ENCODE peak calls at places on chromosomes 1 and 21, in six cellular contexts. One of them, this sample, is unnamed.

GRCh38 chr1:205423248-205423647 is 1.4 kb upstream of the LEMD1 start:
- DNase-seq in retinal pigment epithelial cell: no peak
- DNase-seq in lung: no peak
- DNase-seq in vagina: no peak
- DNase-seq in adrenal gland: no peak
- DNase-seq in psoas muscle: no peak
- DNase-seq in this sample: no peak

GRCh38 chr1:228921473-228921872 is 186.2 kb downstream of the RHOU start:
- DNase-seq in vagina: no peak
- DNase-seq in psoas muscle: no peak
- DNase-seq in adrenal gland: no peak
- DNase-seq in lung: peak
- DNase-seq in retinal pigment epithelial cell: no peak
- DNase-seq in this sample: no peak

GRCh38 chr1:235357485-235358378 is 9.5 kb upstream of the TBCE start:
- DNase-seq in retinal pigment epithelial cell: no peak
- DNase-seq in lung: no peak
- DNase-seq in adrenal gland: no peak
- DNase-seq in psoas muscle: no peak
- DNase-seq in vagina: no peak
- DNase-seq in this sample: no peak

GRCh38 chr1:66533804-66534745 is at the start of gene SGIP1:
- DNase-seq in lung: no peak
- DNase-seq in adrenal gland: no peak
- DNase-seq in retinal pigment epithelial cell: no peak
- DNase-seq in psoas muscle: peak
- DNase-seq in vagina: no peak
- DNase-seq in this sample: peak

GRCh38 chr1:8463144-8463927 is 145.4 kb downstream of the SLC45A1 start:
- DNase-seq in vagina: no peak
- DNase-seq in adrenal gland: peak
- DNase-seq in psoas muscle: no peak
- DNase-seq in retinal pigment epithelial cell: peak
- DNase-seq in lung: no peak
- DNase-seq in this sample: peak

GRCh38 chr1:228940931-228941330 is 205.7 kb downstream of the RHOU start:
- DNase-seq in adrenal gland: no peak
- DNase-seq in retinal pigment epithelial cell: no peak
- DNase-seq in vagina: no peak
- DNase-seq in lung: no peak
- DNase-seq in psoas muscle: no peak
- DNase-seq in this sample: no peak

GRCh38 chr1:188281927-188282326 is 1453.2 kb downstream of the PLA2G4A start:
- DNase-seq in psoas muscle: no peak
- DNase-seq in adrenal gland: no peak
- DNase-seq in lung: no peak
- DNase-seq in vagina: no peak
- DNase-seq in retinal pigment epithelial cell: no peak
- DNase-seq in this sample: peak

GRCh38 chr1:150192012-150192411 is 42.3 kb downstream of the PLEKHO1 start:
- DNase-seq in psoas muscle: no peak
- DNase-seq in lung: no peak
- DNase-seq in vagina: no peak
- DNase-seq in adrenal gland: no peak
- DNase-seq in retinal pigment epithelial cell: peak
- DNase-seq in this sample: peak

GRCh38 chr1:163258181-163258580 is 55.5 kb upstream of the RGS5 start:
- DNase-seq in vagina: no peak
- DNase-seq in psoas muscle: no peak
- DNase-seq in lung: no peak
- DNase-seq in adrenal gland: no peak
- DNase-seq in retinal pigment epithelial cell: no peak
- DNase-seq in this sample: peak

GRCh38 chr1:209413062-209413461 is 170.5 kb upstream of the CAMK1G start:
- DNase-seq in lung: no peak
- DNase-seq in adrenal gland: no peak
- DNase-seq in vagina: no peak
- DNase-seq in retinal pigment epithelial cell: no peak
- DNase-seq in psoas muscle: no peak
- DNase-seq in this sample: no peak

GRCh38 chr1:211479624-211480023 is 12.3 kb downstream of the RD3 start:
- DNase-seq in lung: no peak
- DNase-seq in adrenal gland: peak
- DNase-seq in retinal pigment epithelial cell: no peak
- DNase-seq in vagina: peak
- DNase-seq in psoas muscle: no peak
- DNase-seq in this sample: no peak

GRCh38 chr1:111234258-111234657 is 6.7 kb downstream of the CHI3L2 start:
- DNase-seq in lung: no peak
- DNase-seq in adrenal gland: no peak
- DNase-seq in vagina: no peak
- DNase-seq in psoas muscle: no peak
- DNase-seq in retinal pigment epithelial cell: no peak
- DNase-seq in this sample: peak

GRCh38 chr1:20487236-20487590 is 1.2 kb upstream of the CAMK2N1 start:
- DNase-seq in retinal pigment epithelial cell: no peak
- DNase-seq in psoas muscle: no peak
- DNase-seq in vagina: no peak
- DNase-seq in adrenal gland: no peak
- DNase-seq in lung: no peak
- DNase-seq in this sample: no peak
- H3K4me3 ChIP-seq in retinal pigment epithelial cell: no peak
- H3K4me3 ChIP-seq in psoas muscle: peak
- H3K4me3 ChIP-seq in vagina: peak
- H3K4me3 ChIP-seq in adrenal gland: no peak
- H3K4me3 ChIP-seq in lung: no peak
- H3K4me3 ChIP-seq in this sample: peak

DNA sequence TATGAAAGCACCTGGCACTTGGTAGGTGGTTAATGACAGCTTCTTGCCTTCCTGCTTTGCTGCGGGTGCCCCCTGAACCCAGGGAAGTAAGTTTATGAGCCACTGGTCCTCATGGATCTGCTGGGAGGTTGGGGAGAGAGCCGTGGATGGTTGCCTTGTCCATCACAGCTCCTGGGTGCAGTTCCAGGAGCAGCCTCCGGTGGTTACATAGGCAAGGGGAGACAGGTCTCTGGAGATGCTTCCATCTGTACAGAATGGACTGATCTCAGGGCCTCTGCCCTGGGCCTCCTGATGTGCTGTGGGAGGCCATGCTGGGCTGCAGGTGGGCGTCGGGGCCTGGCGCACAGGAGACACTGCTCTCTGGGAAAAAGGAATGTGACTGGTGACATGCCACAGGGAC is 31.6 kb upstream of the ARHGEF10L start:
- DNase-seq in adrenal gland: no peak
- DNase-seq in lung: no peak
- DNase-seq in retinal pigment epithelial cell: no peak
- DNase-seq in vagina: no peak
- DNase-seq in psoas muscle: no peak
- DNase-seq in this sample: no peak
- TF ChIP-seq CTCF in adrenal gland: no peak
- TF ChIP-seq CTCF in lung: no peak
- TF ChIP-seq CTCF in retinal pigment epithelial cell: peak
- TF ChIP-seq CTCF in vagina: no peak
- TF ChIP-seq CTCF in psoas muscle: no peak
- TF ChIP-seq CTCF in this sample: peak

DNA sequence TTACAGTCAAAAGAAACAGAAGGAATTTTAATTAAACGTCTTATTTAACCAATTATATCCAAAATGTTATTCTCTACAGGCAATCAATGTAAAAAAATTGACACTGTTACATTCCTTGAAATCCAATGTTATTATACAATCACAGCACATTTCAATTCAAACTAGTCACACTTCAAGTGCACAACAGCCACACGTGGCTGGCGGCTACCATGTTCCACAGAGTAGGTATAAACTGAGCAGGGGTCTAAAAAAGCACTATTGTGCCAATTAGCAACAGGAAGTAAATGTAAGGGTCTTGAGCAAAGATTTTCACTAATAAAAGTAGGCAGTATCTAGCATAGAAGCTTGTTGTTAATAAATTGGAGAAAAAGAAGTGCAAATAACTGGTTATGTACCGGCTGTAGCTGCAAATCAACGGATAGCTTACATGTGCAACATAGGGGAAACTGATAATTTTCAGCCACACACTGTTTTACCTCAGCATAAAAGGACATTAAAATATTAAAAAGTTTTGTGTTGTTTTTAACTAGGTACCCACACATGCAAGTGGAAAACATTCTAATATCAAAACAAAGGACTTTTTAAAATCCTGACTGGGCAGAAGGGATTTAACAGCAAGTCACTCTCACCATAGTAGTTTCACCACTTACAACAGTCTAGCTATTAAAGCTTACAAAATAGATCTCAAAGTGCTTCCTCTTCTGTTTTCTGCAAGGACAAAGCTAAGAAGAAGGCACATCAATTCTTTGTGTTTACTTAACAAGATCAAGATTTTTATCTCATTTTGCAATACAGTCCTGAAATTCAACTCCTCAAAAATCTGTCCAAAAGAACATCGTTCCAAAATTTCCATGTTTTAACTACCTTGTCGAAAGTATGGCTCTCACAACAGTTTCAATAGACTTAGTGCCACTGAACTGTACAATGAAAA is 2.5 kb downstream of the CSDE1 start:
- DNase-seq in vagina: no peak
- DNase-seq in retinal pigment epithelial cell: no peak
- DNase-seq in psoas muscle: no peak
- DNase-seq in lung: no peak
- DNase-seq in adrenal gland: no peak
- DNase-seq in this sample: no peak
- H3K4me3 ChIP-seq in vagina: no peak
- H3K4me3 ChIP-seq in retinal pigment epithelial cell: peak
- H3K4me3 ChIP-seq in psoas muscle: peak
- H3K4me3 ChIP-seq in lung: no peak
- H3K4me3 ChIP-seq in adrenal gland: peak
- H3K4me3 ChIP-seq in this sample: peak

DNA sequence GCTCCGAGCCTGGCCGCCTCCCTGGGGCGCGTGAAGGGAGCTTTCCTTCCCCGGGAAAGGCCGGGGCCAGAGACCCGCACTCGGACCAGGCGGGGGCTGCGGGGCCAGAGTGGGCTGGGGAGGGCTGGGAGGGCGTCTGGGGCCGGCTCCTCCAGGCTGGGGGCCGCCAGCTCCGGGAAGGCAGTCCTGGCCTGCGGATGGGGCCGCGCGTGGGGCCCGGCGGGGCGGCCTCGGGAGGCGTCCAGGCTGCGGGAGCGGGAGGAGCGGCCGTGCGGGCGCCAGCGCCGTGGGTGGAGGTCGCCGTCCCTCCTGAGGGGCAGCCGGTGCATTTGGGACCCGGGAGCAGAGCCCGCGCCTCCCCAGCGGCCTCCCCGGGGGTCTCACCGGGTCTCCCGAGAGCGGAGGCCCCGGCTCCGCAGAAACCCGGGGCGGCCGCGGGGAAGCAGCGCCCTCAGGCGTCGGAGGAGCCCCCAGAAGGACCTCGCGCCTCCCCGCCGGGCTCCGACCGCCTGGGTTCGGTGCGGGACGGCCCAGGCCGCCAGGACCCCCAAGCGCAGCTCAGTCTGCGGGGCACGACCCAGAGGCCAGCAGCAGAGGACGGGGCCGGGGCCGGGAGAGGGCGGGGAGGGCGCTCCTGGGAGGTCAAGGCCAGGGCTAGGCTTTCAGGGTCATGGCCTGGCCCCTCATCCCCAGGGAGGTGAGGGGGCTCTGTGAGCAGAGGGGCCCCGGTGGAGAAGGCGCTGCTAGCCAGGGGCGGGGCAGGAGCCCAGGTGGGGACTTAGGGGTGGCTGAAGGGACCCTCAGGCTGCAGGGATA is 7.3 kb upstream of the SLX9 start:
- DNase-seq in lung: no peak
- DNase-seq in retinal pigment epithelial cell: no peak
- DNase-seq in adrenal gland: no peak
- DNase-seq in vagina: no peak
- DNase-seq in psoas muscle: peak
- DNase-seq in this sample: no peak
- TF ChIP-seq CTCF in lung: peak
- TF ChIP-seq CTCF in retinal pigment epithelial cell: peak
- TF ChIP-seq CTCF in adrenal gland: peak
- TF ChIP-seq CTCF in vagina: peak
- TF ChIP-seq CTCF in psoas muscle: peak
- TF ChIP-seq CTCF in this sample: peak

GRCh38 chr1:156913809-156914387 is 6.5 kb upstream of the LRRC71 start:
- DNase-seq in lung: no peak
- DNase-seq in adrenal gland: no peak
- DNase-seq in psoas muscle: no peak
- DNase-seq in retinal pigment epithelial cell: no peak
- DNase-seq in vagina: no peak
- DNase-seq in this sample: no peak

GRCh38 chr1:156912310-156912709 is 8.1 kb upstream of the LRRC71 start:
- DNase-seq in lung: no peak
- DNase-seq in retinal pigment epithelial cell: no peak
- DNase-seq in vagina: no peak
- DNase-seq in adrenal gland: no peak
- DNase-seq in psoas muscle: no peak
- DNase-seq in this sample: no peak

GRCh38 chr1:156914440-156914856 is 6.0 kb upstream of the LRRC71 start:
- DNase-seq in lung: no peak
- DNase-seq in psoas muscle: no peak
- DNase-seq in retinal pigment epithelial cell: no peak
- DNase-seq in adrenal gland: no peak
- DNase-seq in vagina: no peak
- DNase-seq in this sample: no peak

GRCh38 chr1:156911587-156912298 is 8.7 kb upstream of the LRRC71 start:
- DNase-seq in psoas muscle: no peak
- DNase-seq in retinal pigment epithelial cell: no peak
- DNase-seq in adrenal gland: no peak
- DNase-seq in vagina: no peak
- DNase-seq in lung: no peak
- DNase-seq in this sample: peak

GRCh38 chr1:156912861-156913808 is 7.3 kb upstream of the LRRC71 start:
- DNase-seq in vagina: no peak
- DNase-seq in lung: peak
- DNase-seq in psoas muscle: no peak
- DNase-seq in retinal pigment epithelial cell: no peak
- DNase-seq in adrenal gland: no peak
- DNase-seq in this sample: no peak
- H3K4me3 ChIP-seq in vagina: no peak
- H3K4me3 ChIP-seq in lung: no peak
- H3K4me3 ChIP-seq in psoas muscle: no peak
- H3K4me3 ChIP-seq in retinal pigment epithelial cell: no peak
- H3K4me3 ChIP-seq in adrenal gland: no peak
- H3K4me3 ChIP-seq in this sample: no peak

GRCh38 chr1:32239335-32239734 is 7.7 kb upstream of the FAM167B start:
- DNase-seq in retinal pigment epithelial cell: no peak
- DNase-seq in adrenal gland: no peak
- DNase-seq in vagina: no peak
- DNase-seq in lung: no peak
- DNase-seq in psoas muscle: no peak
- DNase-seq in this sample: no peak
- TF ChIP-seq CTCF in retinal pigment epithelial cell: no peak
- TF ChIP-seq CTCF in adrenal gland: no peak
- TF ChIP-seq CTCF in vagina: no peak
- TF ChIP-seq CTCF in lung: no peak
- TF ChIP-seq CTCF in psoas muscle: no peak
- TF ChIP-seq CTCF in this sample: no peak

GRCh38 chr1:94538243-94538827 is 3.2 kb downstream of the F3 start:
- DNase-seq in psoas muscle: no peak
- DNase-seq in retinal pigment epithelial cell: no peak
- DNase-seq in vagina: peak
- DNase-seq in adrenal gland: no peak
- DNase-seq in lung: no peak
- DNase-seq in this sample: no peak
- H3K4me3 ChIP-seq in psoas muscle: peak
- H3K4me3 ChIP-seq in retinal pigment epithelial cell: peak
- H3K4me3 ChIP-seq in vagina: peak
- H3K4me3 ChIP-seq in adrenal gland: peak
- H3K4me3 ChIP-seq in lung: no peak
- H3K4me3 ChIP-seq in this sample: peak

This sample was measured in foreskin fibroblast.